ENCODE peak calls at places on chromosomes 3 and 15, in seven cellular contexts. J is esophagus squamous epithelium, F is breast epithelium, G is adrenal gland, E is H1, P is IMR-90, K is tibial nerve. X is an unnamed sample.

GRCh38 chr15:29668120-29668602 is 154.1 kb downstream of the TJP1 start:
- DNase-seq in K (no peak), G (peak; percentile 79), E (peak; percentile 79), F (no peak), J (no peak), P (peak; percentile 88), X (no peak)

GRCh38 chr3:55203006-55203405 is 275.1 kb upstream of the LRTM1 start:
- DNase-seq in F (no peak), P (peak; percentile 59), J (no peak), K (no peak), G (no peak), E (no peak), X (no peak)

GRCh38 chr3:12758025-12758830 is 831 bp downstream of the TMEM40 start:
- DNase-seq in K (no peak), G (peak; percentile 46), J (no peak), E (no peak), F (peak; percentile 36), P (peak; percentile 67), X (peak; percentile 30)

GRCh38 chr3:197309528-197310361 is 11.3 kb upstream of the DLG1 start:
- DNase-seq in P (peak; percentile 93), F (no peak), J (no peak), E (no peak), K (no peak), G (peak; percentile 30), X (no peak)

GRCh38 chr3:52784021-52784621 is 6.7 kb downstream of the ITIH1 start:
- DNase-seq in J (no peak), G (no peak), K (no peak), F (no peak), E (no peak), P (no peak), X (peak; percentile 6)

GRCh38 chr3:125606291-125606690 is 11.0 kb upstream of the OSBPL11 start:
- DNase-seq in E (no peak), J (no peak), P (no peak), F (no peak), K (no peak), G (no peak), X (no peak)

GRCh38 chr15:40985541-40986330 is 32.5 kb downstream of the CHAC1 start:
- DNase-seq in G (no peak), P (peak; percentile 73), J (no peak), F (no peak), E (no peak), K (no peak), X (no peak)

GRCh38 chr3:147618636-147619035 is 209.5 kb downstream of the ZIC1 start:
- DNase-seq in E (no peak), P (no peak), J (no peak), G (no peak), K (no peak), F (no peak), X (no peak)

GRCh38 chr3:118636841-118637240 is 397.8 kb downstream of the IGSF11 start:
- DNase-seq in G (no peak), J (no peak), E (no peak), K (no peak), F (no peak), P (no peak), X (no peak)

GRCh38 chr3:153881201-153881600 is 240.0 kb upstream of the ARHGEF26 start:
- DNase-seq in J (no peak), P (no peak), E (no peak), F (no peak), G (no peak), K (no peak), X (no peak)

GRCh38 chr15:42082141-42082540 is 12.2 kb downstream of the PLA2G4D start:
- DNase-seq in P (no peak), K (no peak), J (no peak), F (no peak), E (no peak), G (no peak), X (no peak)

GRCh38 chr3:133854971-133855370 is 40.7 kb downstream of the RAB6B start:
- DNase-seq in F (no peak), K (no peak), E (no peak), P (no peak), J (no peak), G (no peak), X (no peak)

GRCh38 chr3:194318511-194319161 is 32.5 kb downstream of the CPN2 start:
- DNase-seq in K (no peak), P (no peak), E (no peak), G (no peak), F (no peak), J (no peak), X (no peak)

GRCh38 chr3:69511361-69511760 is 125.5 kb upstream of the FRMD4B start:
- DNase-seq in J (no peak), F (no peak), K (no peak), E (no peak), G (no peak), P (no peak), X (no peak)

GRCh38 chr3:49255686-49256085 is 21.3 kb downstream of the C3orf62 start:
- DNase-seq in F (no peak), G (no peak), J (no peak), P (no peak), K (no peak), E (no peak), X (no peak)

GRCh38 chr3:49257187-49257586 is 19.8 kb downstream of the C3orf62 start:
- DNase-seq in E (no peak), J (no peak), P (no peak), K (no peak), F (no peak), G (peak; percentile 82), X (no peak)

GRCh38 chr3:49253512-49253911 is 23.5 kb downstream of the C3orf62 start:
- DNase-seq in K (no peak), E (no peak), F (no peak), J (no peak), P (no peak), G (no peak), X (no peak)

GRCh38 chr3:49255112-49255511 is 21.9 kb downstream of the C3orf62 start:
- DNase-seq in E (no peak), F (no peak), K (no peak), J (no peak), G (no peak), P (no peak), X (no peak)

DNA sequence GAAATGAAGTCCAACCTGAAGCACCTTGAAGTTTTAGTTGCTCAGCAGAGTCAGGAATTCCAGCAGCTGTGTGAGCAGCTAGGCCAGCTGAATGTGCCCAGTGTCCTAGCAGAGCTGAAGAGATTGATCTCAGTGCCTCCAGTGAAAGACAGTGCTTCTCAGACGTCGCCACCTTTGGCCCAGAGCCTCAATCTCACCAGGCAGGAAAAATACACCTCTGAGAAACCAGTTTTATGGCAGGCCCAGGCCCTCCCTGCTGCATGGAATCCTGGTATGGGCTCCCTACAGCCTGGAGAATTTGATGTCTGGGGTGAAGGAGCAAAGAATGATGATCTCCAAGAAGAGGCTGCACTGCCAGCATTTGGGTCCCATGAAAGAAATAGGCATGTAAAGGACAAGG is 20.9 kb downstream of the C3orf62 start:
- DNase-seq in P (no peak), K (no peak), E (no peak), J (no peak), G (no peak), F (no peak), X (no peak)
- TF ChIP-seq POLR2A in P (no peak), K (no peak), E (no peak), J (no peak), G (no peak), F (no peak), X (no peak)

GRCh38 chr3:8954938-8955763 is 8.1 kb downstream of the RAD18 start:
- DNase-seq in G (no peak), K (no peak), E (no peak), F (no peak), P (peak; percentile 62), J (no peak), X (no peak)
- TF ChIP-seq CTCF in G (no peak), K (no peak), E (no peak), F (no peak), P (peak; percentile 5), J (no peak), X (no peak)

DNA sequence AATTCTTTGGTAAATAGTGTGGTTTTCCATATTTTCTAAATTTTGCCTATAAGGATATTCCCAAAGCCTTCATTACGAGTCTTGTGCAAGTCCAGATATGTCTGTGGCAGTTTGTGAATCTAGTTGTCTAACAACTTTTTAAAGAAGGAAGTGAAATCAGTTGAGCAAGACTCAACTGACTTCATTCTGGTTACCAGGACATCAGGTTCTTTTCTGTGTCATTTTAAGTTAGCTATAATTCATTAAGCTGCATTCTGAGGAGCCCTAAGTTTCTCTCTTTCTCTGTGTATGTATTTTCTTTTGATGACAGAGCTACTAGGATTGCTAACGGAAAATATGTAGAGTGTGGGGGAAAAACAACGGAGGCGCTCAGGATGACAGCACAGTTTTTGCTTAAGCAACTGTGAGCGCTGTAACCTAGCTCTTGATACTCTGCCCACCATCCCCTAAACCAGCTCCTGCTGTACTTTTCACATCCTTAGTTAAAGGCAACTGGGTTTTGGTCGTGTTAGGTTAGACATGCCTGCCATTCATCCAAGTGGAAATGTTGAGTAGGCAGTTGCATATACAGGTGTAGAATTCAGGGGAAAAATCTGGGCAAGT is 9.1 kb downstream of the MFSD1 start:
- DNase-seq in K (no peak), F (no peak), J (no peak), E (no peak), G (no peak), P (no peak), X (no peak)
- H3K36me3 ChIP-seq in K (no peaks in the 10 kb centered on the region), F (no peaks in the 10 kb centered on the region), J (peaks cover 97% of the 10 kb centered on the region), E (no peaks in the 10 kb centered on the region), G (peaks cover 60% of the 10 kb centered on the region), P (peaks cover 33% of the 10 kb centered on the region), X (peaks cover 79% of the 10 kb centered on the region)

GRCh38 chr3:122389892-122390291 is 5.9 kb downstream of the FAM162A start:
- DNase-seq in K (no peak), E (no peak), P (no peak), G (no peak), F (no peak), J (no peak), X (no peak)

GRCh38 chr3:122382888-122383666 is at the start of gene MIX23:
- DNase-seq in J (peak; percentile 30), P (peak; percentile 75), F (peak; percentile 78), K (peak; percentile 72), G (peak; percentile 87), E (peak; percentile 47), X (peak; percentile 87)

GRCh38 chr3:122387709-122388108 is 3.7 kb downstream of the FAM162A start:
- DNase-seq in J (no peak), F (no peak), G (no peak), E (no peak), P (no peak), K (no peak), X (no peak)

GRCh38 chr3:122389197-122389596 is 5.2 kb downstream of the FAM162A start:
- DNase-seq in J (no peak), G (no peak), E (no peak), K (no peak), F (no peak), P (no peak), X (no peak)

DNA sequence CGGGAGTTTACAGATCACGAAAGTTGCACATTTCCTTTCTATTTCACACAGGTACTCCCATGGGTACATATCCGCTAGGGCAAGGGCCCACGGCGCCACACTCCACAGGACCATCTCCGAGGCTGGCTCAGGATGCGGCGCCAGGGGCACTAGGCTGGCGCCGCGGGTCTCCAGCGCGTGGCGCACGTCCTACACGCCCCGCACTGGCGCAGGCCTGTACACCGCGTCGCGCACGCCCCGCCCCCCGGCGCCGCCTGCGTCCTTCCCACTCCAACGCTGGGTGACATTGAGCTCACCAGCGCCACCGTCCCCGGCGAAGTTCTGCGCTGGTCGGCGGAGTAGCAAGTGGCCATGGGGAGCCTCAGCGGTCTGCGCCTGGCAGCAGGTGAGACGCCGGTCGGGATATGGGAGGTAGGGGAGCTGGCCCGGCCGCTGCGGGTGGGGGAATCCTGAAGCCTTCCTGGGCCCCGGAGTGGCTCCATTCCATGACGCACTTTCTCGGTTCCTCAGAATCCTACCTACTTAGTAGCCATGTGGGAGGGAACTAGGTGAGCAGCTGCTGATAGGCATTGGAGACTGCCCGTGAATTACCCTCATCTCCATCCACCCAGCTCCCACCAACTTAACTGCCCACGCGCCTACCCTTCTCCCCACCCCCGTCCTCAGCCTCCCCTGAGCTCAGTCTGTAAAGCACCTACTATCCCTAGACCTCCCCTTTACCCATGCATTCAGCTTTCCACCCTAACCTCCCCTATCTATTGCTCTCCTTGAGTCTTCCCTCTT is at the start of gene FAM162A:
- DNase-seq in J (peak; percentile 52), F (peak; percentile 86), K (peak; percentile 86), P (peak; percentile 80), G (peak; percentile 93), E (peak; percentile 84), X (peak; percentile 94)
- TF ChIP-seq POLR2A in J (peak; percentile 86), F (peak; percentile 72), K (peak; percentile 88), P (peak; percentile 75), G (peak; percentile 97), E (no peak), X (peak; percentile 95)